ENCODE peak calls at places on chromosome 13, in five cellular contexts. W is K562, F is Panc1, Q is A549, P is SK-N-SH. H is an unnamed sample.

GRCh38 chr13:83086948-83087347 is 795.3 kb downstream of the SLITRK1 start:
- DNase-seq in W (no peak), F (no peak), Q (no peak), P (no peak), H (no peak)

GRCh38 chr13:43405457-43405856 is 381.3 kb downstream of the ENOX1 start:
- DNase-seq in W (no peak), F (no peak), Q (no peak), P (no peak), H (no peak)

GRCh38 chr13:44692173-44692713 is 116.1 kb upstream of the TSC22D1 start:
- DNase-seq in W (peak), F (no peak), Q (no peak), P (no peak), H (peak)

GRCh38 chr13:113669871-113670341 is 2.9 kb downstream of the GRK1 start:
- DNase-seq in W (no peak), F (no peak), Q (no peak), P (no peak), H (no peak)

GRCh38 chr13:80141114-80141849 is 199.6 kb downstream of the SPRY2 start:
- DNase-seq in W (no peak), F (no peak), Q (no peak), P (no peak), H (no peak)

GRCh38 chr13:48123827-48124226 is 28.9 kb upstream of the MED4 start:
- DNase-seq in W (no peak), F (no peak), Q (no peak), P (no peak), H (no peak)

GRCh38 chr13:101511766-101512165 is 59.3 kb downstream of the ITGBL1 start:
- DNase-seq in W (no peak), F (no peak), Q (no peak), P (no peak), H (no peak)

GRCh38 chr13:43730642-43731041 is 56.1 kb downstream of the ENOX1 start:
- DNase-seq in W (no peak), F (no peak), Q (no peak), P (no peak), H (no peak)

GRCh38 chr13:30081331-30081730 is 226.0 kb downstream of the KATNAL1 start:
- DNase-seq in W (no peak), F (no peak), Q (no peak), P (no peak), H (no peak)

GRCh38 chr13:114115191-114115671 is 17.2 kb downstream of the RASA3 start:
- DNase-seq in W (peak), F (no peak), Q (no peak), P (no peak), H (no peak)

GRCh38 chr13:110421696-110422395 is 114.8 kb downstream of the COL4A2 start:
- DNase-seq in W (peak), F (no peak), Q (no peak), P (no peak), H (no peak)

GRCh38 chr13:44158741-44159632 is 214.6 kb upstream of the SERP2 start:
- DNase-seq in W (no peak), F (no peak), Q (no peak), P (no peak), H (no peak)

GRCh38 chr13:98189841-98190505 is 12.9 kb upstream of the RNF113B start:
- DNase-seq in W (no peak), F (no peak), Q (no peak), P (peak), H (no peak)

GRCh38 chr13:23087884-23088283 is 92.9 kb upstream of the SGCG start:
- DNase-seq in W (peak), F (peak), Q (peak), P (peak), H (peak)

GRCh38 chr13:47678201-47678963 is 322.7 kb downstream of the SUCLA2 start:
- DNase-seq in W (no peak), F (no peak), Q (no peak), P (no peak), H (no peak)

GRCh38 chr13:51148952-51149573 is 38.0 kb upstream of the C13orf42 start:
- DNase-seq in W (peak), F (no peak), Q (no peak), P (peak), H (peak)

GRCh38 chr13:77386880-77387606 is 60.1 kb upstream of the MYCBP2 start:
- DNase-seq in W (no peak), F (no peak), Q (no peak), P (no peak), H (no peak)

GRCh38 chr13:98265669-98266551 is 88.8 kb upstream of the RNF113B start:
- DNase-seq in W (no peak), F (no peak), Q (no peak), P (no peak), H (no peak)

GRCh38 chr13:49679244-49679643 is 12.0 kb downstream of the EBPL start:
- DNase-seq in W (peak), F (no peak), Q (no peak), P (no peak), H (no peak)

GRCh38 chr13:110702591-110703526 is 3.1 kb downstream of the CARS2 start:
- DNase-seq in W (no peak), F (no peak), Q (no peak), P (peak), H (no peak)

GRCh38 chr13:23344923-23345322 is 88.6 kb downstream of the SACS start:
- DNase-seq in W (no peak), F (no peak), Q (no peak), P (no peak), H (no peak)

GRCh38 chr13:35549481-35549880 is 73.0 kb upstream of the MAB21L1 start:
- DNase-seq in W (no peak), F (no peak), Q (peak), P (no peak), H (no peak)

GRCh38 chr13:114285166-114285808 is 3.9 kb downstream of the UPF3A start:
- DNase-seq in W (no peak), F (no peak), Q (no peak), P (no peak), H (no peak)

GRCh38 chr13:112849500-112849899 is 119.5 kb upstream of the MCF2L start:
- DNase-seq in W (no peak), F (no peak), Q (no peak), P (peak), H (no peak)

GRCh38 chr13:45055902-45056648 is 64.2 kb upstream of the GTF2F2 start:
- DNase-seq in W (peak), F (no peak), Q (no peak), P (no peak), H (no peak)

GRCh38 chr13:99425485-99426341 is 75.6 kb upstream of the TM9SF2 start:
- DNase-seq in W (no peak), F (no peak), Q (no peak), P (no peak), H (no peak)

GRCh38 chr13:65914707-65915106 is 1315.4 kb downstream of the PCDH9 start:
- DNase-seq in W (no peak), F (no peak), Q (no peak), P (no peak), H (no peak)

GRCh38 chr13:34208326-34208725 is 390.4 kb downstream of the RFC3 start:
- DNase-seq in W (no peak), F (no peak), Q (no peak), P (no peak), H (no peak)

GRCh38 chr13:32191452-32191998 is 123.6 kb downstream of the ZAR1L start:
- DNase-seq in W (no peak), F (no peak), Q (no peak), P (no peak), H (peak)

GRCh38 chr13:80399340-80400163 is 58.6 kb upstream of the SPRY2 start:
- DNase-seq in W (no peak), F (no peak), Q (no peak), P (no peak), H (no peak)

DNA sequence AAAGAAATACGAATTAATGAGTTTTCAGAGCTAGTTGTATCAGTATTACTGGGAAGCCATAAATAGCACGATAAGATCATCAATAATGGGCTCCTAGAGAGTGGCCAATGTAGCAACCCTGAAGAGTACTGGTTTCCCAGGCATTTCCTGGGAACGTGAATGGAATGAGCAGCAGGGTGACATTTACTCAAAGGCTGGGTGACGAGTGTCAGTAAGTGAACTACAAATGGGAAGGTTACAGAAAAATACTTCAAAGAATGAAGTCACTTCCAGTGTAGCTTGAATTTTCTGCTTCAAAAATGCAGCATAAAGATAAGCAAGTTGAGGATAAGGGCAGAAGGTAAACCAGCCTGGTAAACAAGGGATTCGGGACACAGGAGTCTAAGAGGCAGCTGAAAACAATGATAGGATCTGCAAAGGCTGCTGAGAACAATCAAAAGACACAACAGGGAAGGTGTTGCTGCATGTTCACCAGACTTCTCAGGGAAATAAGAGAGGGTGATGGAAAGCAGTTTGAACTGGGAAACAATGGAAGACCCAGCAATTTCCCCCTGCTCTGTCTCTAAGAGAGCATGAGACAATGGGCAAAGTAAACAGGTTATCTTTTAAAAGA is 48.6 kb upstream of the POSTN start:
- DNase-seq in W (no peak), F (no peak), Q (no peak), P (no peak), H (peak)
- TF ChIP-seq REST in W (no peak), F (no peak), Q (no peak), P (no peak), H (no peak)

DNA sequence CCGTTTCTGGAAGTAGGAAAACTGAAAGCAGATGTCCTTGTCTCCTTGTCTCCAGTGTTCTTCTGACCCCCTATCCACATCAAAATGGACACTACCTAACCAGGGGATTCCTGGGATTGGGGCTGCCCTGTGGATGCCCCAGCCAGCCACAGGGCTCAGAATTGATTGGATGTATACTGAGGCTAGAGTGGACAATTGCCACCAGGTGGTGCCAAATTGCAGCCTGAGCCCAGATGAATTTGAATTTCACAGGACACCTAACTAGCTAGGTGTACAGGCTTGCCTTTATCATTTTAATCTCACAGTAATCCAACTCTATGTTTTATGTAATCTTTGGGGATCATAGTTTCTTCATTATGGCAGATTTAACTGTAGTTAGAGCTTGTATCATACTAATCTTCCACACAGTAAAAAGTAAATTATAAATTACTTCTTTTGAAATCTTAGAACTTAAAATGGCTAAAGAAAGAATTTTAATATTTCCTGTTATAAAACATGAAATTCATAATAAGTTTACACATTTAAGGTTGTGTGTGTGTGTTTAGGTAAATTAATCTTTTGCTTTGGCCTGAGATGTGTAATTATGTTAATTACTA is 58.0 kb downstream of the PIBF1 start:
- DNase-seq in W (peak), F (peak), Q (peak), P (peak), H (peak)
- TF ChIP-seq REST in W (no peak), F (no peak), Q (no peak), P (no peak), H (no peak)

DNA sequence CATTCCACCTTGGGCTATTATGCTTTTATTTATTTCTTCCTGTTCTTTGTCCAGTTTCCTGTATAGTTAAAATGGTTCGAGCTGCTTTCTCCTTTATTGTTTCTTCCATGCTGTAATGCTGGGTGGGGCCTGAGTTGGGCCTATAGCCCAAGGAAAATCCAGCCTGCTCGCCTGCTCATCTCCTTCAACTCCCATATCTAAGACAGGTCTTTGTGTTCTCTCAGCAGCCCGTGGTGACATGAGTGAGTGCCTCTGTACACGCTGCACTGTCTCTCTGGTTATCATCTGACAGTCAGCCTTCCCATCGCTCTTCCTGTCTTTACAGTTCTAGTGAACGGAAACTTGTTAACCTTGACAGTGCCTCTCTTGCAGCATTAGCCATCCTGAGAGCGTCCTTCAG is 221.9 kb upstream of the SLC10A2 start:
- DNase-seq in W (no peak), F (no peak), Q (no peak), P (no peak), H (no peak)
- TF ChIP-seq REST in W (no peak), F (no peak), Q (no peak), P (no peak), H (no peak)

GRCh38 chr13:75938811-75939525 is 302.8 kb downstream of the LMO7 start:
- DNase-seq in W (no peak), F (no peak), Q (no peak), P (no peak), H (no peak)
- TF ChIP-seq REST in W (no peak), F (no peak), Q (no peak), P (no peak), H (no peak)